ENCODE peak calls at places on chromosome 12, in eight cellular contexts. V is Ammon's horn, D is PC-3, S is aorta, O is nephron progenitor cell, N is left ventricle myocardium superior, B is A172, H is NCI-H774. Y is an unnamed sample.
A peak's percentile ranks its signal among the peaks of the same experiment; 100 is the strongest.

GRCh38 chr12:92000587-92000986 is 145.1 kb downstream of the BTG1 start:
- DNase-seq in V (no peak), D (no peak), S (no peak), O (no peak), N (no peak), B (no peak), H (no peak), Y (no peak)

GRCh38 chr12:3487027-3487426 is 4.0 kb upstream of the PRMT8 start:
- DNase-seq in V (no peak), D (no peak), S (no peak), O (no peak), N (no peak), B (no peak), H (no peak), Y (no peak)

GRCh38 chr12:131962069-131962468 is 12.3 kb downstream of the EP400 start:
- DNase-seq in V (no peak), D (no peak), S (peak; percentile 15), O (no peak), N (no peak), B (no peak), H (no peak), Y (peak; percentile 9)

GRCh38 chr12:51311389-51311788 is 12.6 kb downstream of the BIN2 start:
- DNase-seq in V (no peak), D (no peak), S (no peak), O (no peak), N (no peak), B (no peak), H (no peak), Y (no peak)

GRCh38 chr12:15631007-15631715 is 158.0 kb downstream of the EPS8 start:
- DNase-seq in V (no peak), D (no peak), S (no peak), O (no peak), N (no peak), B (no peak), H (no peak), Y (no peak)

GRCh38 chr12:48157889-48158370 is 615 bp upstream of the ASB8 start:
- DNase-seq in V (no peak), D (no peak), S (no peak), O (no peak), N (no peak), B (no peak), H (no peak), Y (no peak)

GRCh38 chr12:64177001-64177400 is 45.1 kb downstream of the KICS2 start:
- DNase-seq in V (no peak), D (no peak), S (no peak), O (no peak), N (no peak), B (no peak), H (no peak), Y (no peak)

GRCh38 chr12:45655186-45655585 is 74.3 kb upstream of the ARID2 start:
- DNase-seq in V (no peak), D (peak; percentile 54), S (no peak), O (peak; percentile 4), N (no peak), B (no peak), H (peak; percentile 38), Y (no peak)

GRCh38 chr12:646303-647038 is 16.8 kb downstream of the NINJ2 start:
- DNase-seq in V (no peak), D (no peak), S (peak; percentile 87), O (no peak), N (peak; percentile 69), B (no peak), H (no peak), Y (peak; percentile 87)

GRCh38 chr12:51269174-51270066 is 795 bp downstream of the SMAGP start:
- DNase-seq in V (no peak), D (peak; percentile 65), S (peak; percentile 77), O (peak; percentile 59), N (peak; percentile 53), B (peak; percentile 36), H (peak; percentile 24), Y (no peak)

GRCh38 chr12:739349-739748 is 13.0 kb upstream of the WNK1 start:
- DNase-seq in V (no peak), D (no peak), S (no peak), O (no peak), N (no peak), B (no peak), H (no peak), Y (no peak)